ENCODE peak calls at places on chromosome 11, in six cellular contexts. One of them, this sample, is unnamed. For H3K79me2, the result is how much of the 10 kb centered on the place peaks cover.

GRCh38 chr11:76235233-76236091 is 29.2 kb upstream of the WNT11 start:
- DNase-seq in HCT116: peak
- DNase-seq in SK-N-SH: peak
- DNase-seq in GM12878: peak
- DNase-seq in K562: peak
- DNase-seq in HepG2: peak
- DNase-seq in this sample: peak

GRCh38 chr11:7348432-7349298 is 97.0 kb downstream of the SYT9 start:
- DNase-seq in HCT116: no peak
- DNase-seq in SK-N-SH: peak
- DNase-seq in GM12878: no peak
- DNase-seq in K562: no peak
- DNase-seq in HepG2: no peak
- DNase-seq in this sample: no peak

GRCh38 chr11:65169164-65169641 is 830 bp upstream of the SPDYC start:
- DNase-seq in HCT116: no peak
- DNase-seq in SK-N-SH: no peak
- DNase-seq in GM12878: no peak
- DNase-seq in K562: peak
- DNase-seq in HepG2: no peak
- DNase-seq in this sample: peak

GRCh38 chr11:93498099-93499040 is 44.8 kb downstream of the SMCO4 start:
- DNase-seq in HCT116: no peak
- DNase-seq in SK-N-SH: no peak
- DNase-seq in GM12878: no peak
- DNase-seq in K562: no peak
- DNase-seq in HepG2: no peak
- DNase-seq in this sample: no peak

GRCh38 chr11:45264839-45265515 is 21.2 kb downstream of the SYT13 start:
- DNase-seq in HCT116: no peak
- DNase-seq in SK-N-SH: no peak
- DNase-seq in GM12878: no peak
- DNase-seq in K562: peak
- DNase-seq in HepG2: peak
- DNase-seq in this sample: peak

GRCh38 chr11:92376146-92376599 is 151.6 kb downstream of the FAT3 start:
- DNase-seq in HCT116: no peak
- DNase-seq in SK-N-SH: no peak
- DNase-seq in GM12878: no peak
- DNase-seq in K562: no peak
- DNase-seq in HepG2: no peak
- DNase-seq in this sample: no peak

GRCh38 chr11:57567512-57568329 is at the start of gene UBE2L6:
- DNase-seq in HCT116: no peak
- DNase-seq in SK-N-SH: peak
- DNase-seq in GM12878: no peak
- DNase-seq in K562: peak
- DNase-seq in HepG2: no peak
- DNase-seq in this sample: no peak

GRCh38 chr11:96162816-96163499 is 180.0 kb downstream of the MAML2 start:
- DNase-seq in HCT116: no peak
- DNase-seq in SK-N-SH: no peak
- DNase-seq in GM12878: no peak
- DNase-seq in K562: no peak
- DNase-seq in HepG2: no peak
- DNase-seq in this sample: peak

GRCh38 chr11:117519590-117519989 is 191.9 kb downstream of the CEP164 start:
- DNase-seq in HCT116: no peak
- DNase-seq in SK-N-SH: no peak
- DNase-seq in GM12878: no peak
- DNase-seq in K562: no peak
- DNase-seq in HepG2: no peak
- DNase-seq in this sample: no peak
- TF ChIP-seq MAX in HCT116: no peak
- TF ChIP-seq MAX in SK-N-SH: no peak
- TF ChIP-seq MAX in GM12878: no peak
- TF ChIP-seq MAX in K562: no peak
- TF ChIP-seq MAX in HepG2: peak
- TF ChIP-seq MAX in this sample: no peak

GRCh38 chr11:3835752-3836151 is 5.0 kb downstream of the RHOG start:
- DNase-seq in HCT116: no peak
- DNase-seq in SK-N-SH: no peak
- DNase-seq in GM12878: no peak
- DNase-seq in K562: no peak
- DNase-seq in HepG2: no peak
- DNase-seq in this sample: no peak
- H3K79me2 ChIP-seq in HCT116: half or more
- H3K79me2 ChIP-seq in SK-N-SH: half or more
- H3K79me2 ChIP-seq in GM12878: half or more
- H3K79me2 ChIP-seq in K562: half or more
- H3K79me2 ChIP-seq in HepG2: under half
- H3K79me2 ChIP-seq in this sample: half or more

GRCh38 chr11:59658036-59658435 is 10.8 kb downstream of the PATL1 start:
- DNase-seq in HCT116: no peak
- DNase-seq in SK-N-SH: no peak
- DNase-seq in GM12878: no peak
- DNase-seq in K562: no peak
- DNase-seq in HepG2: peak
- DNase-seq in this sample: no peak
- TF ChIP-seq MAX in HCT116: no peak
- TF ChIP-seq MAX in SK-N-SH: no peak
- TF ChIP-seq MAX in GM12878: no peak
- TF ChIP-seq MAX in K562: no peak
- TF ChIP-seq MAX in HepG2: no peak
- TF ChIP-seq MAX in this sample: no peak

GRCh38 chr11:126355324-126355925 is at the start of gene ST3GAL4:
- DNase-seq in HCT116: no peak
- DNase-seq in SK-N-SH: peak
- DNase-seq in GM12878: peak
- DNase-seq in K562: peak
- DNase-seq in HepG2: peak
- DNase-seq in this sample: peak
- H3K79me2 ChIP-seq in HCT116: under half
- H3K79me2 ChIP-seq in SK-N-SH: half or more
- H3K79me2 ChIP-seq in GM12878: under half
- H3K79me2 ChIP-seq in K562: half or more
- H3K79me2 ChIP-seq in HepG2: under half
- H3K79me2 ChIP-seq in this sample: under half

GRCh38 chr11:56396047-56396446 is 16.4 kb upstream of the OR5AL1 start:
- DNase-seq in HCT116: no peak
- DNase-seq in SK-N-SH: no peak
- DNase-seq in GM12878: no peak
- DNase-seq in K562: no peak
- DNase-seq in HepG2: no peak
- DNase-seq in this sample: no peak
- TF ChIP-seq MAX in HCT116: no peak
- TF ChIP-seq MAX in SK-N-SH: no peak
- TF ChIP-seq MAX in GM12878: no peak
- TF ChIP-seq MAX in K562: no peak
- TF ChIP-seq MAX in HepG2: no peak
- TF ChIP-seq MAX in this sample: no peak

GRCh38 chr11:112228706-112229105 is 2.5 kb downstream of the PTS start:
- DNase-seq in HCT116: no peak
- DNase-seq in SK-N-SH: no peak
- DNase-seq in GM12878: no peak
- DNase-seq in K562: no peak
- DNase-seq in HepG2: no peak
- DNase-seq in this sample: no peak

GRCh38 chr11:112227002-112227401 is 774 bp downstream of the PTS start:
- DNase-seq in HCT116: no peak
- DNase-seq in SK-N-SH: peak
- DNase-seq in GM12878: no peak
- DNase-seq in K562: peak
- DNase-seq in HepG2: no peak
- DNase-seq in this sample: no peak

GRCh38 chr11:112229159-112229558 is 2.9 kb downstream of the PTS start:
- DNase-seq in HCT116: no peak
- DNase-seq in SK-N-SH: no peak
- DNase-seq in GM12878: no peak
- DNase-seq in K562: no peak
- DNase-seq in HepG2: no peak
- DNase-seq in this sample: no peak

GRCh38 chr11:112226062-112226921 is at the start of gene PTS:
- DNase-seq in HCT116: peak
- DNase-seq in SK-N-SH: peak
- DNase-seq in GM12878: peak
- DNase-seq in K562: peak
- DNase-seq in HepG2: peak
- DNase-seq in this sample: peak

DNA sequence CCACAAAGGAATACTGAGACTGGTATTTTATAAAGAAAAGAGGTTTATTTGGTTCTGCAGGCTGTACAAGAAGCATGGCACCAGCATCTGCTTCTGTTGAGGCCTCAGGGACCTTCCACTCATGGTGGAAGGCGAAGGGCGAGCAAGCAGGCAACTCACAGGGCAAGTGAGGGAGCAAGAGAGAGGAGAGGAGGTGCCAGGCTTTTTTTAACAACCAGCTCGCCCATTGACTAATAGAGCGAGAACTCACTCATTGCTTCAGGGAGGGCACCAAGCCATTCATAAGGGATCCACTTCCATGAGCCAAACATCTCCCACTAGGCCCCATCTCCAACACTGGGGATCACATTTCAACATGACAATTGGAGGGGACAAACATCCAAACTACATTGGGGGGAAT is 1.2 kb downstream of the PTS start:
- DNase-seq in HCT116: no peak
- DNase-seq in SK-N-SH: no peak
- DNase-seq in GM12878: no peak
- DNase-seq in K562: no peak
- DNase-seq in HepG2: no peak
- DNase-seq in this sample: no peak
- H3K79me2 ChIP-seq in HCT116: under half
- H3K79me2 ChIP-seq in SK-N-SH: half or more
- H3K79me2 ChIP-seq in GM12878: under half
- H3K79me2 ChIP-seq in K562: under half
- H3K79me2 ChIP-seq in HepG2: under half
- H3K79me2 ChIP-seq in this sample: under half

DNA sequence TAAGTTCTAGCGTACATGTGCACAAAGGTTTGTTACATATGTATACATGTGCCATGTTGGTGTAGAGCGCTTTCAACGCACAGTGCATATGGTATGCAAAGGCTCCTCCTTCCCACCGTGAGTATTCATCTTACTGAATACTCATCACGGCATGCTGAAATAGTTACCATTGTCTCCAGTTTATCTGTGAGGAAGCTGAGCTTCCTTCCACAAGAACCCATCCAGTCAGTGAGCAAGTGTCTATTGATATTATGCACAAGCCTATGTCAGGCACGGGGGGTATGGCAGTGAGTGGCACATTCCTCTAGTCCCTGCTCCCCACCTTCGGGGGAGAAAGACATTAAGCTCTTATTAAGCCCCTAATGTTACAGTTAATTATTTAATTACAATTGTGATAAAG is 28.1 kb downstream of the INSC start:
- DNase-seq in HCT116: no peak
- DNase-seq in SK-N-SH: no peak
- DNase-seq in GM12878: no peak
- DNase-seq in K562: no peak
- DNase-seq in HepG2: no peak
- DNase-seq in this sample: no peak
- TF ChIP-seq MAX in HCT116: no peak
- TF ChIP-seq MAX in SK-N-SH: no peak
- TF ChIP-seq MAX in GM12878: no peak
- TF ChIP-seq MAX in K562: no peak
- TF ChIP-seq MAX in HepG2: no peak
- TF ChIP-seq MAX in this sample: no peak

This sample was measured in endothelial cell of umbilical vein.